ENCODE peak calls at places on chromosome 1, in five cellular contexts. A, U, J, I and N are unnamed samples.

GRCh38 chr1:178266619-178267066 is 172.7 kb downstream of the RASAL2 start:
- DNase-seq in A (no peak), U (no peak), J (no peak), I (no peak), N (no peak)

GRCh38 chr1:29569971-29570634 is 333.8 kb downstream of the PTPRU start:
- DNase-seq in A (no peak), U (no peak), J (no peak), I (no peak), N (no peak)

GRCh38 chr1:165185161-165185889 is 171.2 kb downstream of the LMX1A start:
- DNase-seq in A (no peak), U (no peak), J (no peak), I (no peak), N (no peak)

GRCh38 chr1:31755197-31755611 is 8.9 kb downstream of the ADGRB2 start:
- DNase-seq in A (no peak), U (no peak), J (no peak), I (no peak), N (no peak)

GRCh38 chr1:42966688-42967609 is 8.3 kb upstream of the SLC2A1 start:
- DNase-seq in A (no peak), U (no peak), J (no peak), I (no peak), N (no peak)

GRCh38 chr1:223223091-223223995 is 80.3 kb upstream of the TLR5 start:
- DNase-seq in A (peak), U (no peak), J (peak), I (peak), N (peak)

GRCh38 chr1:80453775-80454174 is 1347.0 kb upstream of the ADGRL2 start:
- DNase-seq in A (no peak), U (no peak), J (no peak), I (no peak), N (no peak)

GRCh38 chr1:59146651-59147358 is 150.1 kb upstream of the FGGY start:
- DNase-seq in A (peak), U (peak), J (no peak), I (no peak), N (peak)

GRCh38 chr1:112778136-112778535 is 63.0 kb upstream of the PPM1J start:
- DNase-seq in A (no peak), U (no peak), J (no peak), I (no peak), N (no peak)

GRCh38 chr1:104264506-104264905 is 514.8 kb downstream of the AMY1C start:
- DNase-seq in A (no peak), U (no peak), J (no peak), I (no peak), N (no peak)

GRCh38 chr1:30857062-30857461 is 51.5 kb downstream of the SDC3 start:
- DNase-seq in A (no peak), U (no peak), J (no peak), I (no peak), N (no peak)

GRCh38 chr1:176996455-176997090 is 167.9 kb downstream of the ASTN1 start:
- DNase-seq in A (no peak), U (no peak), J (no peak), I (no peak), N (no peak)

GRCh38 chr1:53069265-53069662 is 7.3 kb downstream of the PODN start:
- DNase-seq in A (peak), U (no peak), J (peak), I (no peak), N (peak)